ENCODE peak calls at places on chromosomes 11 and 22, in seven cellular contexts. O, U, M, J, R, G and H are unnamed samples.

GRCh38 chr11:67060111-67060522 is 3.5 kb downstream of the RHOD start:
- DNase-seq in R (no peak), O (no peak), G (no peak), M (peak), U (peak), J (peak), H (peak)

GRCh38 chr11:82995754-82996398 is 75.8 kb downstream of the RAB30 start:
- DNase-seq in G (peak), O (peak), M (peak), J (no peak), R (no peak), U (peak), H (peak)

GRCh38 chr11:76629853-76630599 is 40.5 kb downstream of the LRRC32 start:
- DNase-seq in R (no peak), O (peak), M (peak), J (peak), G (peak), U (no peak), H (peak)

GRCh38 chr22:40326905-40327735 is 19.2 kb upstream of the ADSL start:
- DNase-seq in G (no peak), U (no peak), M (no peak), J (no peak), R (no peak), O (peak), H (peak)

GRCh38 chr11:9662273-9662672 is 1.6 kb upstream of the SWAP70 start:
- DNase-seq in R (no peak), O (peak), M (no peak), U (no peak), J (peak), G (no peak), H (no peak)

GRCh38 chr11:11996321-11997174 is 11.9 kb downstream of the DKK3 start:
- DNase-seq in U (no peak), O (no peak), M (no peak), G (no peak), R (no peak), J (no peak), H (no peak)

GRCh38 chr11:30488304-30488998 is 97.7 kb downstream of the MPPED2 start:
- DNase-seq in U (peak), M (peak), J (peak), O (no peak), G (peak), R (no peak), H (peak)

GRCh38 chr11:65504671-65505433 is 6.0 kb downstream of the MALAT1 start:
- DNase-seq in M (peak), U (peak), J (no peak), O (peak), G (peak), R (no peak), H (peak)

GRCh38 chr11:134293119-134294113 is 17.2 kb downstream of the GLB1L3 start:
- DNase-seq in J (peak), M (no peak), R (no peak), O (no peak), G (no peak), U (no peak), H (no peak)

GRCh38 chr22:46063861-46064235 is 86.5 kb upstream of the PPARA start:
- DNase-seq in G (peak), M (no peak), O (peak), U (no peak), R (no peak), J (no peak), H (no peak)

GRCh38 chr22:34055525-34056200 is 135.4 kb upstream of the LARGE1 start:
- DNase-seq in J (no peak), R (no peak), G (no peak), U (no peak), M (no peak), O (no peak), H (peak)

GRCh38 chr22:46922037-46922436 is 159.6 kb downstream of the TBC1D22A start:
- DNase-seq in J (no peak), R (no peak), M (no peak), O (no peak), U (no peak), G (no peak), H (no peak)

GRCh38 chr11:133548641-133549040 is 16.3 kb upstream of the OPCML start:
- DNase-seq in M (no peak), U (no peak), R (no peak), G (no peak), O (no peak), J (no peak), H (no peak)

GRCh38 chr22:43992331-43992821 is 31.7 kb upstream of the PARVB start:
- DNase-seq in R (no peak), M (peak), G (no peak), O (peak), U (peak), J (peak), H (peak)

GRCh38 chr11:69044111-69045013 is 4.4 kb upstream of the TPCN2 start:
- DNase-seq in U (peak), J (peak), R (peak), O (peak), G (peak), M (peak), H (peak)

GRCh38 chr11:126978911-126979310 is 21.7 kb downstream of the KIRREL3 start:
- DNase-seq in M (no peak), O (no peak), G (no peak), J (no peak), U (no peak), R (no peak), H (no peak)

GRCh38 chr11:117814204-117814765 is 10.3 kb downstream of the FXYD2 start:
- DNase-seq in U (no peak), R (no peak), J (peak), G (no peak), M (no peak), O (no peak), H (no peak)

GRCh38 chr11:114987171-114987760 is 308.9 kb downstream of the NXPE2 start:
- DNase-seq in G (no peak), O (no peak), R (no peak), M (no peak), U (no peak), J (no peak), H (no peak)

GRCh38 chr11:130470832-130471706 is 22.6 kb downstream of the ADAMTS15 start:
- DNase-seq in M (no peak), J (peak), G (no peak), O (no peak), U (no peak), R (no peak), H (no peak)

GRCh38 chr11:48064306-48064705 is 83.9 kb downstream of the PTPRJ start:
- DNase-seq in G (peak), O (peak), R (no peak), U (peak), M (peak), J (peak), H (peak)
- H3K4me3 ChIP-seq in G (peak), O (no peak), R (no peak), U (no peak), M (peak), J (peak), H (no peak)

DNA sequence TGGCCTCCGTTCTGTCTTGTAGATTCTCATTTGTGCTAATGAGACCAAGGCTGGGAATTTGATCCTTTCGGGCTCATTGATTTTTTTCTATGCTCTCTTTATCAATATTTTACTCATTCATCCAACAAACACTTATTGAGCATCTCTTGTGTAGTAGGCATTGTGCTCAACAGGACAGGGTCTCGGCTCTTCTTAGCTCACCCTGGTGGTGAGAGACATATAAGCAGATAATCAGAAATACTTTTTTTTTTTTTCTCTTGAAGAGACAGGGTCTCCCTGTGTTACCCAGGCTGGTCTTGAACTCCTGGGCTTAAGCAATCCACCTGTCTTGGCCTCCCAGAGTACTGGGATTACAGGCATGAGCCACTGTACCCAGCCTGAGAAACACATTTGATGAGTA is 48.0 kb upstream of the SLC5A1 start:
- DNase-seq in G (no peak), J (no peak), U (no peak), O (no peak), M (no peak), R (no peak), H (no peak)
- TF ChIP-seq CTCF in G (peak), J (peak), U (peak), O (peak), M (no peak), R (no peak), H (peak)

DNA sequence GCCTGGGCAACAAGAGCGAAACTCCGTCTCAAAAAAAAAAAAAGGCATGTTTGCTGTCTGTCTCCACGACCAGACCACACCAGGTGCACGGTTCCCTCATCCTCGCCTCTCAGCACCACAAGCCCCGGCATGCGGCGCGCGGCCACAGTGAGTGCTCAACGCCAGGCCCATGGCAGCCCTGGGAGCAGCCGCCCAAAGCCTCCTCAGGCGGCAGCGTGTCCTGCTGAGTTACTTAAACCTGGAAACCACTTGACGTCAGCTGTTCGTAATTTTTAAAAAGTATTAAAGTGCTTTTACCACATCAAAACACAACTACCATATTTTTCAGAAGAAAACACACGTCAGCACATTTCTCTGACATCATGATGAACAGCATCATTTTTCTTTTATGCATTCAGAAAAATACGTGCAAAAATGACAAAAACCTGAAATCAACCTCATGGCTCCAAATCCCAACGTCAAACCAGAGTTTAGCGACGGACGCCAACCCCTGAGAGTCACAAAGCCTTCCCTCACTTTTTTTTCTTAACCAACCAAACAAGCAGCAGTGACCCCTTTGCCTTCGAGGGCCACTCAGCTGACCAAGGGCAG is 2.1 kb downstream of the DEAF1 start:
- DNase-seq in O (peak), J (peak), U (no peak), G (peak), R (no peak), M (peak), H (no peak)
- H3K4me3 ChIP-seq in O (peak), J (peak), U (peak), G (peak), R (peak), M (peak), H (no peak)

GRCh38 chr11:59669611-59670009 is 773 bp upstream of the PATL1 start:
- DNase-seq in M (peak), U (peak), G (peak), R (no peak), O (peak), J (no peak), H (peak)

GRCh38 chr11:59668950-59669610 is at the start of gene PATL1:
- DNase-seq in R (peak), G (peak), U (peak), O (peak), J (peak), M (peak), H (peak)

GRCh38 chr11:59667812-59668187 is 1.0 kb downstream of the PATL1 start:
- DNase-seq in R (no peak), J (no peak), M (no peak), G (no peak), U (no peak), O (no peak), H (no peak)

GRCh38 chr11:59666969-59667368 is 1.9 kb downstream of the PATL1 start:
- DNase-seq in R (no peak), G (peak), J (peak), U (no peak), O (peak), M (peak), H (peak)

DNA sequence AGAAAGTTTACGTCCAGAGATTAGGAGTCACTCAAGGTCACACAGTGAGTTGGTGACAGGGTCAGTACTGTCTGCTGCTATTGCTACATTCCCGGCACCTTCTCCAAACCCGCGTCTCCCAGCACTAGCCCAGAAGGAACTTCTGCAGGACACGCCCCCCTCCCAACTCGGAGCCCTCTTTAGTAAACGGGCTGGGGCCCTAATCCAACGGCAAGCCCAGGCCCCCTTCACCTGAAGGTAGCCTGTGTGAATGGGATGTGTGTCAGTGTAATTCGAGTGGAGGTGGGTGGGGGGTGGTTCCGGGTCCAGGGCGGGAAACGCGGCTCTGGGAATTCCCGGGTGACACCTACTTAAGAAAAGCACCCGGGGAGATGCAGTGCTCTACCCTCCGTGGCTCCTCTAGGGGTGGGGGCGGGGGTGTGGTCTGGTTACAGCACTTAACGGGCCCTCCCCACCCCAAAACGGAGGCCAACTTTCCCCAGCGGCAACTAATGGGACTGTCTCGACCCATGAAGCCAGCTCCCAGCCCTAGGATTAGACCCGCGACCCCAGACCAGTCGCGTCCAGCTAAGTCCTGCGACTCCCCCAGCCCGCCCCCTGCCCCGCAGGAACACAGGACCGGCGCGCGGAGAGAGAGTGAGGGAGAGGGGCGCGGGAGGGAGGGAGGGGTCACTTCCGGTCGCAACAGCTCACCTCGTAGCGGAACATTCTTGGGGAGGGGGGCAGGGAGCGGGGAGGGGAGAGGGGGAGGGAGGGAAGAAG is 468 bp downstream of the PATL1 start:
- DNase-seq in M (peak), G (peak), J (peak), O (peak), U (peak), R (no peak), H (peak)
- TF ChIP-seq CTCF in M (no peak), G (peak), J (no peak), O (no peak), U (peak), R (no peak), H (peak)

GRCh38 chr22:20206709-20207215 is 55.9 kb upstream of the CCDC188 start:
- DNase-seq in G (peak), J (no peak), M (peak), R (no peak), U (peak), O (peak), H (peak)
- H3K4me3 ChIP-seq in G (peak), J (peak), M (peak), R (peak), U (peak), O (peak), H (peak)

DNA sequence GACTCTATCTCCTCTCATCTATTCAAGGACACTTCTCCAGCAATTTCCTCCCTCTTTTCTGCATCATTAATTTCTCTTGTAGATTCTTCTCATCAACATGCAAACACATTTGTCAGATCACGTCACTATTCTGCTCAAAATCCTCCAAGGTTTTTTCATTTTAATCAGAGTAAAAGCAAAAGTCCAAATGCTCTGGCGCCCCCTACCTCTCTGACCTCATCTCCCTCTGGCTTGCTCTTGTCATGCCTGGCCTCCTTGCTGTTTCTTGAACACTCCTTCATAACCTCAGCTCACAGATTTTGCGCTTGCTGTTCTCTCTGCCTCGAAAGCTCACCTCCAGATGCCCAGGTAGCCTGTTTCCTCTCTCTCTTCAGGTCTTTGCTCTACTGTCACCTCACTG is 22.4 kb downstream of the RTCB start:
- DNase-seq in U (peak), M (peak), O (peak), G (peak), R (no peak), J (no peak), H (peak)
- TF ChIP-seq CTCF in U (peak), M (peak), O (peak), G (peak), R (no peak), J (peak), H (peak)

GRCh38 chr11:17475666-17476316 is 854 bp downstream of the ABCC8 start:
- DNase-seq in J (peak), R (no peak), G (no peak), O (no peak), U (no peak), M (no peak), H (no peak)
- H3K4me3 ChIP-seq in J (no peak), R (no peak), G (no peak), O (no peak), U (no peak), M (no peak), H (no peak)

GRCh38 chr11:102794382-102794781 is 3.6 kb downstream of the MMP1 start:
- DNase-seq in U (peak), M (peak), R (no peak), J (peak), O (peak), G (no peak), H (peak)
- TF ChIP-seq CTCF in U (peak), M (peak), R (no peak), J (peak), O (peak), G (peak), H (peak)